ENCODE peak calls at places on chromosomes 1 and 21, in ten cellular contexts. One of them, this sample, is unnamed.

GRCh38 chr1:231817813-231818212 is 191.2 kb downstream of the DISC1 start:
- DNase-seq in astrocyte: peak; percentile 38
- DNase-seq in Peyer's patch: no peak
- DNase-seq in tibial nerve: no peak
- DNase-seq in heart right ventricle: no peak
- DNase-seq in keratinocyte: no peak
- DNase-seq in heart left ventricle: no peak
- DNase-seq in CD4-positive, CD25-positive, alpha-beta regulatory T cell: no peak
- DNase-seq in hepatocyte: no peak
- DNase-seq in GM23338: no peak
- DNase-seq in this sample: no peak

GRCh38 chr21:25801217-25802015 is 66.6 kb downstream of the GABPA start:
- DNase-seq in Peyer's patch: peak; percentile 90
- DNase-seq in keratinocyte: peak; percentile 26
- DNase-seq in CD4-positive, CD25-positive, alpha-beta regulatory T cell: peak; percentile 56
- DNase-seq in heart left ventricle: peak; percentile 86
- DNase-seq in tibial nerve: peak; percentile 49
- DNase-seq in heart right ventricle: peak; percentile 88
- DNase-seq in GM23338: peak; percentile 94
- DNase-seq in hepatocyte: peak; percentile 91
- DNase-seq in astrocyte: peak; percentile 47
- DNase-seq in this sample: peak; percentile 84

GRCh38 chr21:40404319-40404906 is 442.5 kb downstream of the DSCAM start:
- DNase-seq in tibial nerve: no peak
- DNase-seq in CD4-positive, CD25-positive, alpha-beta regulatory T cell: no peak
- DNase-seq in heart left ventricle: no peak
- DNase-seq in hepatocyte: peak; percentile 82
- DNase-seq in keratinocyte: no peak
- DNase-seq in GM23338: no peak
- DNase-seq in heart right ventricle: peak; percentile 41
- DNase-seq in astrocyte: peak; percentile 0
- DNase-seq in Peyer's patch: no peak
- DNase-seq in this sample: no peak

GRCh38 chr1:118250232-118250631 is 65.2 kb upstream of the SPAG17 start:
- DNase-seq in astrocyte: no peak
- DNase-seq in hepatocyte: no peak
- DNase-seq in heart right ventricle: no peak
- DNase-seq in Peyer's patch: no peak
- DNase-seq in GM23338: peak; percentile 24
- DNase-seq in keratinocyte: no peak
- DNase-seq in heart left ventricle: no peak
- DNase-seq in CD4-positive, CD25-positive, alpha-beta regulatory T cell: no peak
- DNase-seq in tibial nerve: no peak
- DNase-seq in this sample: no peak

GRCh38 chr1:35559317-35559944 is 1.8 kb downstream of the NCDN start:
- DNase-seq in GM23338: no peak
- DNase-seq in heart left ventricle: no peak
- DNase-seq in CD4-positive, CD25-positive, alpha-beta regulatory T cell: no peak
- DNase-seq in Peyer's patch: no peak
- DNase-seq in heart right ventricle: no peak
- DNase-seq in tibial nerve: no peak
- DNase-seq in keratinocyte: no peak
- DNase-seq in astrocyte: no peak
- DNase-seq in hepatocyte: no peak
- DNase-seq in this sample: peak; percentile 39

GRCh38 chr21:15053531-15053930 is 11.3 kb downstream of the NRIP1 start:
- DNase-seq in tibial nerve: no peak
- DNase-seq in hepatocyte: no peak
- DNase-seq in keratinocyte: no peak
- DNase-seq in CD4-positive, CD25-positive, alpha-beta regulatory T cell: no peak
- DNase-seq in heart right ventricle: no peak
- DNase-seq in GM23338: no peak
- DNase-seq in astrocyte: no peak
- DNase-seq in heart left ventricle: no peak
- DNase-seq in Peyer's patch: no peak
- DNase-seq in this sample: no peak

GRCh38 chr1:184118051-184118450 is 66.5 kb downstream of the TSEN15 start:
- DNase-seq in heart left ventricle: no peak
- DNase-seq in CD4-positive, CD25-positive, alpha-beta regulatory T cell: no peak
- DNase-seq in GM23338: no peak
- DNase-seq in heart right ventricle: no peak
- DNase-seq in keratinocyte: peak; percentile 94
- DNase-seq in Peyer's patch: no peak
- DNase-seq in hepatocyte: peak; percentile 26
- DNase-seq in astrocyte: peak; percentile 93
- DNase-seq in tibial nerve: no peak
- DNase-seq in this sample: no peak

GRCh38 chr1:185720633-185721272 is 13.4 kb upstream of the HMCN1 start:
- DNase-seq in heart left ventricle: no peak
- DNase-seq in heart right ventricle: peak; percentile 34
- DNase-seq in CD4-positive, CD25-positive, alpha-beta regulatory T cell: no peak
- DNase-seq in hepatocyte: peak; percentile 53
- DNase-seq in astrocyte: peak; percentile 76
- DNase-seq in GM23338: peak; percentile 65
- DNase-seq in tibial nerve: no peak
- DNase-seq in Peyer's patch: no peak
- DNase-seq in keratinocyte: no peak
- DNase-seq in this sample: no peak

GRCh38 chr21:31957631-31958030 is 84.8 kb downstream of the HUNK start:
- DNase-seq in GM23338: no peak
- DNase-seq in CD4-positive, CD25-positive, alpha-beta regulatory T cell: no peak
- DNase-seq in Peyer's patch: no peak
- DNase-seq in keratinocyte: no peak
- DNase-seq in heart left ventricle: no peak
- DNase-seq in astrocyte: no peak
- DNase-seq in heart right ventricle: no peak
- DNase-seq in hepatocyte: no peak
- DNase-seq in tibial nerve: no peak
- DNase-seq in this sample: peak; percentile 2

GRCh38 chr21:44356636-44357035 is 3.2 kb downstream of the TRPM2 start:
- DNase-seq in hepatocyte: no peak
- DNase-seq in Peyer's patch: no peak
- DNase-seq in tibial nerve: no peak
- DNase-seq in GM23338: no peak
- DNase-seq in heart left ventricle: no peak
- DNase-seq in CD4-positive, CD25-positive, alpha-beta regulatory T cell: no peak
- DNase-seq in keratinocyte: no peak
- DNase-seq in astrocyte: no peak
- DNase-seq in heart right ventricle: no peak
- DNase-seq in this sample: no peak

GRCh38 chr1:214102907-214103306 is 115.1 kb downstream of the PROX1 start:
- DNase-seq in GM23338: no peak
- DNase-seq in hepatocyte: peak; percentile 64
- DNase-seq in keratinocyte: peak; percentile 69
- DNase-seq in heart right ventricle: no peak
- DNase-seq in astrocyte: peak; percentile 91
- DNase-seq in Peyer's patch: no peak
- DNase-seq in heart left ventricle: no peak
- DNase-seq in CD4-positive, CD25-positive, alpha-beta regulatory T cell: no peak
- DNase-seq in tibial nerve: no peak
- DNase-seq in this sample: no peak

GRCh38 chr1:115302390-115302961 is 35.6 kb downstream of the NGF start:
- DNase-seq in GM23338: no peak
- DNase-seq in CD4-positive, CD25-positive, alpha-beta regulatory T cell: no peak
- DNase-seq in heart right ventricle: no peak
- DNase-seq in hepatocyte: peak; percentile 32
- DNase-seq in keratinocyte: peak; percentile 7
- DNase-seq in astrocyte: peak; percentile 93
- DNase-seq in tibial nerve: peak; percentile 28
- DNase-seq in Peyer's patch: no peak
- DNase-seq in heart left ventricle: peak; percentile 35
- DNase-seq in this sample: no peak

GRCh38 chr1:8063298-8064068 is 37.4 kb upstream of the ERRFI1 start:
- DNase-seq in CD4-positive, CD25-positive, alpha-beta regulatory T cell: no peak
- DNase-seq in hepatocyte: no peak
- DNase-seq in GM23338: no peak
- DNase-seq in Peyer's patch: no peak
- DNase-seq in tibial nerve: no peak
- DNase-seq in heart left ventricle: no peak
- DNase-seq in heart right ventricle: peak; percentile 17
- DNase-seq in keratinocyte: no peak
- DNase-seq in astrocyte: no peak
- DNase-seq in this sample: no peak

GRCh38 chr1:53131590-53131938 is 10.9 kb downstream of the SLC1A7 start:
- DNase-seq in heart right ventricle: no peak
- DNase-seq in Peyer's patch: no peak
- DNase-seq in hepatocyte: no peak
- DNase-seq in heart left ventricle: no peak
- DNase-seq in GM23338: no peak
- DNase-seq in astrocyte: no peak
- DNase-seq in tibial nerve: no peak
- DNase-seq in keratinocyte: no peak
- DNase-seq in CD4-positive, CD25-positive, alpha-beta regulatory T cell: no peak
- DNase-seq in this sample: no peak

GRCh38 chr1:155744711-155745283 is 55.9 kb downstream of the DAP3 start:
- DNase-seq in tibial nerve: no peak
- DNase-seq in Peyer's patch: peak; percentile 34
- DNase-seq in GM23338: no peak
- DNase-seq in astrocyte: no peak
- DNase-seq in CD4-positive, CD25-positive, alpha-beta regulatory T cell: no peak
- DNase-seq in heart right ventricle: no peak
- DNase-seq in hepatocyte: no peak
- DNase-seq in heart left ventricle: no peak
- DNase-seq in keratinocyte: no peak
- DNase-seq in this sample: no peak
- H3K4me3 ChIP-seq in tibial nerve: peak overlapping the region; percentile 83
- H3K4me3 ChIP-seq in Peyer's patch: peak overlapping the region; percentile 81
- H3K4me3 ChIP-seq in GM23338: peak overlapping the region; percentile 78
- H3K4me3 ChIP-seq in astrocyte: peak overlapping the region; percentile 66
- H3K4me3 ChIP-seq in CD4-positive, CD25-positive, alpha-beta regulatory T cell: peak overlapping the region; percentile 90
- H3K4me3 ChIP-seq in heart right ventricle: peak overlapping the region; percentile 67
- H3K4me3 ChIP-seq in hepatocyte: peak overlapping the region; percentile 38
- H3K4me3 ChIP-seq in heart left ventricle: peak overlapping the region; percentile 64
- H3K4me3 ChIP-seq in keratinocyte: peak overlapping the region; percentile 79
- H3K4me3 ChIP-seq in this sample: peak overlapping the region; percentile 80

GRCh38 chr1:156667968-156668709 is 9.1 kb downstream of the NES start:
- DNase-seq in hepatocyte: no peak
- DNase-seq in Peyer's patch: no peak
- DNase-seq in keratinocyte: no peak
- DNase-seq in GM23338: no peak
- DNase-seq in heart left ventricle: no peak
- DNase-seq in CD4-positive, CD25-positive, alpha-beta regulatory T cell: no peak
- DNase-seq in astrocyte: no peak
- DNase-seq in tibial nerve: no peak
- DNase-seq in heart right ventricle: no peak
- DNase-seq in this sample: no peak
- H3K27ac ChIP-seq in hepatocyte: peak overlapping the region; percentile 86
- H3K27ac ChIP-seq in Peyer's patch: peak overlapping the region; percentile 24
- H3K27ac ChIP-seq in keratinocyte: no peak overlapping the region
- H3K27ac ChIP-seq in GM23338: peak overlapping the region; percentile 63
- H3K27ac ChIP-seq in heart left ventricle: peak overlapping the region; percentile 98
- H3K27ac ChIP-seq in CD4-positive, CD25-positive, alpha-beta regulatory T cell: no peak overlapping the region
- H3K27ac ChIP-seq in astrocyte: peak overlapping the region; percentile 2
- H3K27ac ChIP-seq in tibial nerve: peak overlapping the region; percentile 67
- H3K27ac ChIP-seq in heart right ventricle: peak overlapping the region; percentile 94
- H3K27ac ChIP-seq in this sample: no peak overlapping the region

DNA sequence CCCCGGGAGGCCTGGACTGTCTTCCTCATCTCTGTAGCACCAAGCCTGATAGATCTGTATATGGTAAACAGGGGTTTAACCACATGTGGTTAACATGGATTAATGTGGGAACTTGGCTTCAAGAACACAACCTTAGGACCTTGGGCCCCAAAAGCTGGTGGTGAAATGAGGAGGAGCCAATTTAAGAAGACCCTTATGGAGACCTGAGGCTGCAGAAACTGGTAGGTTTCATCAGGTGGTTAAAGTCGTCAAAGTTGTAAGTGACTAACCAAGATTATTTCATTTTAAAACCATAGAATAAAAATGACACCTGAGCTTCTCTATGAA is 14.0 kb downstream of the THEMIS2 start:
- DNase-seq in keratinocyte: no peak
- DNase-seq in heart left ventricle: no peak
- DNase-seq in astrocyte: no peak
- DNase-seq in tibial nerve: no peak
- DNase-seq in hepatocyte: no peak
- DNase-seq in heart right ventricle: no peak
- DNase-seq in Peyer's patch: no peak
- DNase-seq in GM23338: no peak
- DNase-seq in CD4-positive, CD25-positive, alpha-beta regulatory T cell: no peak
- DNase-seq in this sample: no peak
- H3K36me3 ChIP-seq in keratinocyte: peaks cover 4% of the 10 kb centered on the region
- H3K36me3 ChIP-seq in heart left ventricle: peaks cover 43% of the 10 kb centered on the region
- H3K36me3 ChIP-seq in astrocyte: peaks cover 4% of the 10 kb centered on the region
- H3K36me3 ChIP-seq in tibial nerve: no peaks in the 10 kb centered on the region
- H3K36me3 ChIP-seq in hepatocyte: no peaks in the 10 kb centered on the region
- H3K36me3 ChIP-seq in heart right ventricle: no peaks in the 10 kb centered on the region
- H3K36me3 ChIP-seq in Peyer's patch: peaks cover 22% of the 10 kb centered on the region
- H3K36me3 ChIP-seq in GM23338: peaks cover 14% of the 10 kb centered on the region
- H3K36me3 ChIP-seq in CD4-positive, CD25-positive, alpha-beta regulatory T cell: peaks cover 70% of the 10 kb centered on the region
- H3K36me3 ChIP-seq in this sample: peaks cover 7% of the 10 kb centered on the region

DNA sequence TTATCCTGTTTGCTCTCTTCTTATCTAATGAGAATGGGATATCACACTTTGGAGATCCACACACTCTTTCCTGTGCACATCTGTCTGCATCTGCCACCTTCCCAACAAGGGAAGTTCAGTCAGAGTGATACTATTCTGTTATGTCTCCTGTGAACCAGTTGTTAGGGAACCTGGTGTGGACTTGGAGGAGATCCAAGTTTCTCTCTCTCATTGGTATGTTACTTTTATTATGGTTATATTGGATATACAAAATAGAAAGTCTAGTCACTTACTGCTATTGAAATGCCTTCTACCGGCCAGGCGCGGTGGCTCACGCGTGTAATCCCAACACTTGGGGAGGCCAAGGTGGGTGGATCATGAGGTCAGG is 3.3 kb downstream of the PCP4L1 start:
- DNase-seq in astrocyte: no peak
- DNase-seq in heart right ventricle: no peak
- DNase-seq in GM23338: no peak
- DNase-seq in heart left ventricle: no peak
- DNase-seq in hepatocyte: no peak
- DNase-seq in tibial nerve: no peak
- DNase-seq in keratinocyte: no peak
- DNase-seq in CD4-positive, CD25-positive, alpha-beta regulatory T cell: no peak
- DNase-seq in Peyer's patch: no peak
- DNase-seq in this sample: no peak
- H3K4me3 ChIP-seq in astrocyte: no peak overlapping the region
- H3K4me3 ChIP-seq in heart right ventricle: no peak overlapping the region
- H3K4me3 ChIP-seq in GM23338: no peak overlapping the region
- H3K4me3 ChIP-seq in heart left ventricle: no peak overlapping the region
- H3K4me3 ChIP-seq in hepatocyte: no peak overlapping the region
- H3K4me3 ChIP-seq in tibial nerve: no peak overlapping the region
- H3K4me3 ChIP-seq in keratinocyte: no peak overlapping the region
- H3K4me3 ChIP-seq in CD4-positive, CD25-positive, alpha-beta regulatory T cell: no peak overlapping the region
- H3K4me3 ChIP-seq in Peyer's patch: no peak overlapping the region
- H3K4me3 ChIP-seq in this sample: no peak overlapping the region

GRCh38 chr21:24514081-24514733 is 1093.1 kb downstream of the MRPL39 start:
- DNase-seq in astrocyte: no peak
- DNase-seq in hepatocyte: no peak
- DNase-seq in GM23338: peak; percentile 9
- DNase-seq in keratinocyte: no peak
- DNase-seq in tibial nerve: no peak
- DNase-seq in heart left ventricle: no peak
- DNase-seq in CD4-positive, CD25-positive, alpha-beta regulatory T cell: no peak
- DNase-seq in Peyer's patch: no peak
- DNase-seq in heart right ventricle: no peak
- DNase-seq in this sample: no peak
- H3K27ac ChIP-seq in astrocyte: no peak overlapping the region
- H3K27ac ChIP-seq in hepatocyte: no peak overlapping the region
- H3K27ac ChIP-seq in GM23338: no peak overlapping the region
- H3K27ac ChIP-seq in keratinocyte: no peak overlapping the region
- H3K27ac ChIP-seq in tibial nerve: no peak overlapping the region
- H3K27ac ChIP-seq in heart left ventricle: no peak overlapping the region
- H3K27ac ChIP-seq in CD4-positive, CD25-positive, alpha-beta regulatory T cell: no peak overlapping the region
- H3K27ac ChIP-seq in Peyer's patch: no peak overlapping the region
- H3K27ac ChIP-seq in heart right ventricle: no peak overlapping the region
- H3K27ac ChIP-seq in this sample: no peak overlapping the region